ENCODE peak calls at places on chromosomes 7 and 10, in four cellular contexts. Q is AG04449, R is suprapubic skin, D is choroid plexus epithelial cell. H is an unnamed sample.

GRCh38 chr7:149823191-149823630 is 15.0 kb upstream of the ZNF862 start:
- DNase-seq in Q (no peak), R (no peak), D (no peak), H (peak)

GRCh38 chr10:23172846-23173548 is 19.1 kb upstream of the PTF1A start:
- DNase-seq in Q (no peak), R (no peak), D (no peak), H (no peak)

GRCh38 chr10:110375121-110375520 is 70.4 kb upstream of the SMNDC1 start:
- DNase-seq in Q (no peak), R (no peak), D (no peak), H (no peak)

GRCh38 chr7:142615508-142615907 is 133.8 kb upstream of the PRSS1 start:
- DNase-seq in Q (no peak), R (no peak), D (no peak), H (no peak)

GRCh38 chr10:113071446-113071845 is 121.4 kb downstream of the TCF7L2 start:
- DNase-seq in Q (no peak), R (no peak), D (no peak), H (no peak)

GRCh38 chr10:30190831-30191552 is 131.6 kb upstream of the JCAD start:
- DNase-seq in Q (no peak), R (no peak), D (no peak), H (no peak)

GRCh38 chr7:108193593-108194498 is 63.7 kb upstream of the LAMB4 start:
- DNase-seq in Q (no peak), R (no peak), D (peak), H (no peak)

GRCh38 chr10:8121199-8121890 is 66.9 kb downstream of the GATA3 start:
- DNase-seq in Q (no peak), R (no peak), D (no peak), H (no peak)

GRCh38 chr7:34453150-34453549 is 204.9 kb upstream of the NPSR1 start:
- DNase-seq in Q (no peak), R (no peak), D (peak), H (no peak)

GRCh38 chr10:18607503-18607902 is 43.9 kb downstream of the NSUN6 start:
- DNase-seq in Q (peak), R (no peak), D (peak), H (peak)

GRCh38 chr7:129298268-129298893 is 73.6 kb downstream of the AHCYL2 start:
- DNase-seq in Q (no peak), R (no peak), D (peak), H (no peak)

GRCh38 chr10:3911713-3912442 is 126.9 kb upstream of the KLF6 start:
- DNase-seq in Q (no peak), R (no peak), D (no peak), H (no peak)

GRCh38 chr7:129066290-129067131 is 11.6 kb upstream of the TNPO3 start:
- DNase-seq in Q (peak), R (no peak), D (peak), H (no peak)

GRCh38 chr7:209416-209815 is 17.0 kb downstream of the FAM20C start:
- DNase-seq in Q (no peak), R (no peak), D (no peak), H (no peak)

GRCh38 chr7:209846-210245 is 17.5 kb downstream of the FAM20C start:
- DNase-seq in Q (no peak), R (no peak), D (peak), H (no peak)

GRCh38 chr7:208816-209215 is 16.4 kb downstream of the FAM20C start:
- DNase-seq in Q (no peak), R (no peak), D (no peak), H (no peak)

GRCh38 chr7:207418-208127 is 15.2 kb downstream of the FAM20C start:
- DNase-seq in Q (no peak), R (no peak), D (no peak), H (no peak)

GRCh38 chr7:208128-208673 is 15.8 kb downstream of the FAM20C start:
- DNase-seq in Q (no peak), R (no peak), D (no peak), H (no peak)
- TF ChIP-seq CTCF in Q (no peak), R (no peak), D (no peak), H (no peak)

GRCh38 chr10:90856261-90856660 is 1.6 kb downstream of the HTR7 start:
- DNase-seq in Q (no peak), R (no peak), D (peak), H (no peak)
- H3K4me3 ChIP-seq in Q (no peak), R (no peak), D (no peak), H (peak)

GRCh38 chr10:74969093-74969492 is 142.4 kb upstream of the SAMD8 start:
- DNase-seq in Q (no peak), R (no peak), D (no peak), H (no peak)

GRCh38 chr10:74968621-74969019 is 142.2 kb downstream of the KAT6B start:
- DNase-seq in Q (no peak), R (no peak), D (no peak), H (no peak)

GRCh38 chr10:74967850-74968620 is 141.6 kb downstream of the KAT6B start:
- DNase-seq in Q (no peak), R (no peak), D (no peak), H (no peak)

GRCh38 chr10:74973993-74974392 is 137.5 kb upstream of the SAMD8 start:
- DNase-seq in Q (no peak), R (no peak), D (no peak), H (no peak)

GRCh38 chr10:74969530-74969929 is 141.9 kb upstream of the SAMD8 start:
- DNase-seq in Q (no peak), R (no peak), D (no peak), H (no peak)
- TF ChIP-seq CTCF in Q (no peak), R (no peak), D (no peak), H (no peak)

GRCh38 chr7:131654668-131655326 is 98.4 kb upstream of the PODXL start:
- DNase-seq in Q (peak), R (peak), D (peak), H (peak)

GRCh38 chr7:131655447-131655846 is 99.0 kb upstream of the PODXL start:
- DNase-seq in Q (no peak), R (no peak), D (no peak), H (no peak)

GRCh38 chr7:131655866-131656265 is 99.4 kb upstream of the PODXL start:
- DNase-seq in Q (no peak), R (no peak), D (no peak), H (no peak)

GRCh38 chr7:131656980-131657725 is 100.7 kb upstream of the PODXL start:
- DNase-seq in Q (no peak), R (no peak), D (no peak), H (no peak)

DNA sequence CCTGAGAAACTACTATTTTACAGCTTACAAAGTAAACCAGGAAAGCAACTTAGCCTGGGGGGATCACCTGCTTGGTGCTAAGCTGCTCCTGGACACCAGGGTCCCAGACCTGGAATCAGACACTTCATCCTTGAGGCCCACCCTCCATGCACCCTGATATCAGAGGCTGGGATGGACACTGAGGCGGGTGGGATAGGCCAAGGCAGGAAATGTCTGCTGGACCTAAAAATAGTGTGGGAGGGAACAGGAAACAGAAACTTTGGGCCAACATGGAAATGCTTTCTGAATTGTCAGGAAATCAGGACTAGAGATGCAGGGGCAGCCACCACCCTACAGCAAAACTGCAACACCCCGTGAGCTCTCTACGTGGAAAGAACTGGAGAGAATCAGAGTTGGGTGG is 101.5 kb upstream of the PODXL start:
- DNase-seq in Q (no peak), R (no peak), D (no peak), H (no peak)
- H3K4me3 ChIP-seq in Q (no peak), R (no peak), D (no peak), H (no peak)

GRCh38 chr7:48894574-48894973 is 29.8 kb upstream of the CDC14C start:
- DNase-seq in Q (no peak), R (no peak), D (no peak), H (no peak)

GRCh38 chr7:48904975-48905374 is 19.4 kb upstream of the CDC14C start:
- DNase-seq in Q (no peak), R (no peak), D (no peak), H (no peak)

DNA sequence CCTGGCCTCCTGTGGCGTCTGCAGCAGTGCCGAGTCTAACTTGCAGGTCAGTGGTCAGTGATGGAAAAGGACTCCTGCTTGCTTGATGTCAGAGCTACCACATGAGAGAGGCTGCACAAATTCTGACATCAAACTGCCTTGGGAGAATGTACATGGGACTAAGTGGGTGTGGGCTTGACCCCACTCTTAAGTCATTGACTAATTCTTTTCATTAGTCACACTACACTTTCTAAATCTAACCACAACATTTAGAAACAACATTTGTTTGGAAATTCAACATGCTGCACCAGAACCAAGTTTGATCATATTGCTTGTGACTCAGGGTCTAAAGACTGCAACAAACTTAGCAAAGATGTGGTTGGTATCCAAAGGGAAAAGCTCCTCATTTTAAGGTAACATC is 24.4 kb upstream of the CDC14C start:
- DNase-seq in Q (no peak), R (no peak), D (peak), H (no peak)
- TF ChIP-seq CTCF in Q (no peak), R (no peak), D (no peak), H (no peak)

GRCh38 chr10:79434816-79435215 is 10.6 kb downstream of the ZCCHC24 start:
- DNase-seq in Q (peak), R (peak), D (peak), H (no peak)

GRCh38 chr10:79436850-79437103 is 8.6 kb downstream of the ZCCHC24 start:
- DNase-seq in Q (no peak), R (no peak), D (no peak), H (no peak)

GRCh38 chr10:79434223-79434687 is 11.2 kb downstream of the ZCCHC24 start:
- DNase-seq in Q (no peak), R (peak), D (peak), H (no peak)

GRCh38 chr10:79436066-79436849 is 9.2 kb downstream of the ZCCHC24 start:
- DNase-seq in Q (no peak), R (peak), D (no peak), H (no peak)

DNA sequence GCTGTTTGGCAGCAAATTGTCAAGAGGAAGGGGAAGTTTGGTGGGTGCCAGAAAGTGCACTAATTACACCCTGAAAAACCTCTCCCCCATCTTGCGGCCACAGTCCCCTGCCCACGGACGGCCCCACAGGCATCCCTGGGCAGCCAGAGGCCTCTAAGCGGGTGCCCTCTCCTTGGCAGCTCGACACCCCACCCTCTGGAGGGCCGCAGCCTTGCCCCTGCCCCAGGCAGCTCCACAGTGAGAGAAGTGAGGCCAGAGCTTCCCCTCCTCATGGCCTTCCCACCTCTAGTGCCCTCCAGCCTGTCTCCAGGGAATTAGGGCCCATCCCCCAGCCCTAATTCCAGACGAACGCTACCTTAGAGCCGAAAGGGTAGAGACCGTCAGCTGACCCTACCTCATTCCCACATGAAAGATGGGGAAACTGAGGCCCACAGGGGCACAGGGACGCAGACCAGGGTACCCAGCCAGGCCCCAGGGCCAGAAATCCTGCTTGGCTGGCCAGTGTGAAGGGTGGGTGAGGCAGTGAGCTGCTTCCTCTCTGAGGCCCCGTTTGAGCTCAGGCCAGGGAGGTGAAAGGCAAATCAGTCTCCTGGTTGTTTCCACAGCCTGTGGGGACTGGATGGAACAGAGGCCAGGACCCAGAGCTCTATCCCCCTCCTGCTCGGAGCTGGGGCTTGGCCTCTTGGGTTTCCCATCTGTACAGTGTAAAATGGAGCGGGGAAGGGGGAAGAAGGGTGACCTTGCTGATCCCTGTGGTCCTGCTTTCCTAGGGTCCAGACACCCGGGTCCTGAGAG is 10.0 kb downstream of the ZCCHC24 start:
- DNase-seq in Q (no peak), R (peak), D (peak), H (no peak)
- H3K4me3 ChIP-seq in Q (no peak), R (no peak), D (peak), H (no peak)

DNA sequence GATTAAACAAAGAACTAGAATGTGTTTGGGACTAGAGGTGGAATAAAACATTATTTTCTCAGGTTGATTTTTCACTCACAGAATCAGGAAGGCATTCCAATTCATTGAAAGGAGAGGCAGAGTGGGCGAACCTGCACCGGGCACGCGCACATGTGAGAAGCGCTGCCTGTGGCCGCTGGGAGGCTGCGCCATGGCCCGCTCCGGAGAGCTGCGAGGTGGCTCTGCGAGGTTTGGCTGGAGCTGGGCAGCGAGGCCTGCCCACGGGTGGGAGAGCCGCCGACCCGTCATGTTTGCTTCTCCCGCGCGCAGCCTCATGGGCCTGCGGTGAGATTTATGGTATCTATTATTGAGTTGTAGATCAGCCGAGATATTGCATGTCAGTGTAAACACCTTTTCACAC is 96.9 kb upstream of the RNF32 start:
- DNase-seq in Q (no peak), R (no peak), D (no peak), H (no peak)
- TF ChIP-seq CTCF in Q (no peak), R (no peak), D (no peak), H (no peak)

GRCh38 chr10:11845113-11845512 is 22.0 kb downstream of the PROSER2 start:
- DNase-seq in Q (no peak), R (no peak), D (no peak), H (no peak)
- H3K4me3 ChIP-seq in Q (no peak), R (no peak), D (no peak), H (no peak)

DNA sequence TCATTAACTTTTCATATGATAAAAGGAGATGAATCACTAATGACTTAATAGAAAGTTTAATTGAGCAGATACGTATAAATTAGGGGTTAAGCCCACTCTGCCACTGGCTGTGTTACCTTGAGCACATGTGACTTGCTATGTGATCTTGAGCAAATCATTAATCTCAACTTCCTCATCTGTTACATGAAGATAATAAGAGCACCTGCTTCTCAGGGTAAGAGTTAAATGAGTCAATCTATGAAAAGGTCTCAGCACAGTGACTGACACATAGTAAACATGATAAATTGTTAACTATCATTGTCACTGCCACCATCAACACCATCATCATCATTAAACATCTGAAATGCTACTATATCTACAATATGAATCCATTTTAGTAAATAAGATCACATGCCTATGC is 110.8 kb downstream of the TPK1 start:
- DNase-seq in Q (no peak), R (no peak), D (no peak), H (no peak)
- TF ChIP-seq CTCF in Q (no peak), R (no peak), D (no peak), H (no peak)

DNA sequence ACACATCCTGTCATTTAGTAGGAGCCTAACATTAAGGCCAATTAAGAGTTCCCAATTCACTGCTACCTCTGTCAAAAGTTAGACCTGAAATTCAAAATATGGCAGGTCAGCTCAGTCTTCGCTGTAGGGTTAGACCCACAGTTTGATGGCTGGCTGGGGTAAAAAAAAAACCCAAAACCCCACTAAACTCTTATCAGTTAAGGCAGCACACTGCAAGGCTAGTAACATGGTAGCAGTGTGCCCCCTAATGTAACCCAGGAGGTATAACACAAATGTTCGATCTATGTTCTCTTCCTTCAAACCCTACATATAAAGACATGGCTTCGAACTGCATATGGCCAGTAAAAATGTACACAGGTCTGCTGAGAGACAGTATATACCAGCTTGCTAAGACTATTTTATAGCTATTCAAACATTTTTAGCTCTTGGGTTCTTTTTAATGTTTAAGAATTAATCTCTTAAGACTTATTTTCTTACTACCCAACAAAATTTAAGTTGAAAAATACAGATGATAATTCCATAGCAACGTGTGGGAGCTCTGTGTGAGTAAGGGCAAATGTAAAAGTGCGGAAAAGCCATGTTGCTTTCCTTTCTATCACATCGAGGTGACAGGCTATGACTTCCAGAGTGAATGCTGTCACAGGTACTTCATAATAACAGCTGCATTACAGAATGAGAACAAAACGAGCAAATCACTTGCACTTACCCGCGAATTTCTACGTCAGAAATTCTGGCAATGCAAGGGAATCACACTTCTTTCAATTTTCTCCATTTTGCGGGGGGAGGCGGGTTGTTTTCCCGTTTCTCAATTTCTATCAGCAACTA is 168.4 kb upstream of the IMMP2L start:
- DNase-seq in Q (no peak), R (no peak), D (peak), H (no peak)
- H3K4me3 ChIP-seq in Q (no peak), R (no peak), D (no peak), H (no peak)